ENCODE peak calls at places on chromosomes 11 and 22, in four cellular contexts. S is progenitor cell of endocrine pancreas, B is AG04449, M is left ventricle myocardium inferior. I is an unnamed sample.

GRCh38 chr22:37742374-37743092 is 45.7 kb downstream of the TRIOBP start:
- DNase-seq in M (no peak), B (peak), S (no peak), I (peak)

GRCh38 chr22:32661296-32661695 is 140.2 kb upstream of the TIMP3 start:
- DNase-seq in B (peak), S (no peak), M (peak), I (peak)

GRCh38 chr11:76903325-76903724 is 42.6 kb downstream of the ACER3 start:
- DNase-seq in M (no peak), B (no peak), S (no peak), I (no peak)

GRCh38 chr11:134124660-134125451 is 56.0 kb downstream of the JAM3 start:
- DNase-seq in B (no peak), M (peak), S (peak), I (peak)

GRCh38 chr11:61384271-61385242 is 7.8 kb upstream of the TMEM216 start:
- DNase-seq in M (no peak), S (no peak), B (no peak), I (no peak)

GRCh38 chr11:107561688-107562087 is 3.8 kb downstream of the ALKBH8 start:
- DNase-seq in S (no peak), B (no peak), M (no peak), I (no peak)

GRCh38 chr11:2700415-2701211 is 819 bp upstream of the KCNQ1OT1 start:
- DNase-seq in B (no peak), S (no peak), M (peak), I (peak)

GRCh38 chr11:31783264-31783663 is 27.9 kb downstream of the PAX6 start:
- DNase-seq in B (no peak), M (no peak), S (no peak), I (no peak)

GRCh38 chr22:47065756-47066615 is 303.5 kb downstream of the TBC1D22A start:
- DNase-seq in B (no peak), S (no peak), M (peak), I (no peak)

GRCh38 chr11:82988936-82989627 is 82.6 kb downstream of the RAB30 start:
- DNase-seq in S (no peak), B (no peak), M (no peak), I (no peak)

GRCh38 chr22:24592144-24592845 is 578 bp downstream of the LRRC75B start:
- DNase-seq in B (no peak), S (peak), M (no peak), I (no peak)

GRCh38 chr11:70292863-70293262 is 22.4 kb downstream of the PPFIA1 start:
- DNase-seq in S (no peak), M (no peak), B (no peak), I (no peak)

GRCh38 chr11:34633990-34634725 is 13.3 kb downstream of the EHF start:
- DNase-seq in S (no peak), B (no peak), M (no peak), I (peak)

GRCh38 chr22:44783091-44783490 is 30.7 kb downstream of the ARHGAP8 start:
- DNase-seq in M (no peak), B (no peak), S (no peak), I (no peak)